ENCODE peak calls at places on chromosomes 3 and 15, in four cellular contexts. Q, F, A and C are unnamed samples.

GRCh38 chr3:124861041-124861440 is 26.1 kb downstream of the ITGB5 start:
- DNase-seq in Q (no peak), A (no peak), F (no peak), C (no peak)

GRCh38 chr3:11651900-11652299 is 8.2 kb upstream of the VGLL4 start:
- DNase-seq in Q (peak), F (peak), A (no peak), C (peak)

GRCh38 chr3:46930945-46931403 is 45.6 kb downstream of the CCDC12 start:
- DNase-seq in A (no peak), Q (peak), F (no peak), C (no peak)

GRCh38 chr3:75001330-75001729 is 386.9 kb upstream of the CNTN3 start:
- DNase-seq in Q (no peak), A (no peak), F (peak), C (no peak)

GRCh38 chr3:27607370-27607769 is 114.8 kb downstream of the EOMES start:
- DNase-seq in A (no peak), F (no peak), Q (peak), C (no peak)

GRCh38 chr15:89893027-89893426 is 767 bp downstream of the AP3S2 start:
- DNase-seq in F (no peak), Q (no peak), A (no peak), C (no peak)

GRCh38 chr15:74376825-74377581 is 9.6 kb upstream of the CYP11A1 start:
- DNase-seq in Q (no peak), A (no peak), F (no peak), C (no peak)

GRCh38 chr3:30770387-30770786 is 124.1 kb downstream of the GADL1 start:
- DNase-seq in F (peak), Q (peak), A (no peak), C (no peak)

GRCh38 chr15:82930466-82930865 is 22.1 kb downstream of the HOMER2 start:
- DNase-seq in Q (no peak), F (no peak), A (no peak), C (no peak)

GRCh38 chr15:76994971-76995945 is at the start of gene PSTPIP1:
- DNase-seq in Q (no peak), F (no peak), A (no peak), C (no peak)

GRCh38 chr3:47301456-47301855 is 18.7 kb downstream of the KLHL18 start:
- DNase-seq in F (peak), Q (no peak), A (no peak), C (no peak)

GRCh38 chr3:117355566-117355965 is 646.0 kb downstream of the TUSC7 start:
- DNase-seq in Q (peak), F (peak), A (no peak), C (no peak)

GRCh38 chr15:64697911-64698369 is 77.4 kb downstream of the RBPMS2 start:
- DNase-seq in Q (no peak), F (no peak), A (no peak), C (no peak)
- H3K9ac ChIP-seq in Q (no peak), F (no peak), A (no peak), C (no peak)

DNA sequence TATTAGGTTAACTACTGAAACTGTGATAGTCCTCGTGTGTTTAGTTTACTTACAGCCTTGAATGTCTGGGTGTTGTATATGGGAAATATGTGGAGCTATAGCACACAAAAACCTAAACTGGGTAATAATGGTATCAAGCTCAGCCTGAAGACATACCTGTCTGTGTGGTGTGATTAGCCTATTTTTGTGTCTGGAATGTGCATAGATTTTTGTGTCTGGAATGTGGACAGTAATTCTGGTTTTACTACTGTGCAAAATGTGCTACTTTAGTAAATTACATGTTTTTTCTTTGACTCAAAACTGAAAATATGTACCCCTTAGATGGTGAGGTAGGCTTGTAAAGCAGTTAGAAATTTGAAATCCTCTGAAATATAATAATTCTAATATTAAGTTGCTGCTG is 43.5 kb downstream of the CHD2 start:
- DNase-seq in Q (no peak), A (no peak), F (no peak), C (no peak)
- TF ChIP-seq MYC in Q (no peak), A (no peak), F (no peak), C (no peak)

DNA sequence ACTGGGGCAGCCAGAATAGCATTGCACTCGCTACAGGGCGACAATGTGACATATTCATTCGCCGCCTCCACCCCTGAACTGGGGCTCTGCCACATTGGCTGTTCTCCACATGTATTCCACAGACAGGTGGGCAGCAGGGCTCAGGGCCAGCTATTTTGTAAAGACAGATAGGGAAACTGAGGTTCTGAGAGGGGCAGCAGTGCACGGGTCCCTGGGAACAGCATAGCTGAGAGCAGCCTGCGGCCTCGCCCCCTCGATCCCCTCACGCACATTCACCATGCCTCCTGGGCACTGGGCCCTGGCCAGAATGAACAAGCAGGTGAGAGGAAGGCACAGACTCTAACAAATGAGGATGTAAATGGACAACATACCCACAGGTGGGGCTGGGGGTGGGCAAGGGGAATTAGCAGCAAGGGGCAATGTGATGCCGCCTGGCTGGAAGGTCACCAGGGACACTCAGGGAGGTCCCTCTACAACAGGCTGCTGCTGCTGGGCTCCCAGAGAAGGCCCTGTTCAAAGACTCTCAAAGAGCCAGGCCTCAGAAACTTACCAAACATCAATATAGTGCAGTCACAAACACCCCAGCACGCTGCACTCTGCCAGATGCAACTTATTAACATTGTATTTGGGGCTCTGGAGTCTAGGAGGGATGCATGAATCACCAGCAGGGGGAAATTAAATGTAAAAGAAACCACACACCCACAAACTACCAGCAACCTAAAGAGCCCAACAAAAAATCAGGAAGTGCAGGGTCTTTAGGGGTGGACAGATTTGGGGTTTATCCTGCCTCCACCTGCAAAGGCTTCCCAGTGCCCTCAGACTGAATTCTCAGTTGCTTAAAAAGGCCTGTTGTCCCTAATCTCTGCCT is 74.8 kb upstream of the SPATA12 start:
- DNase-seq in A (no peak), F (no peak), Q (no peak), C (no peak)
- H3K9ac ChIP-seq in A (no peak), F (no peak), Q (no peak), C (no peak)

DNA sequence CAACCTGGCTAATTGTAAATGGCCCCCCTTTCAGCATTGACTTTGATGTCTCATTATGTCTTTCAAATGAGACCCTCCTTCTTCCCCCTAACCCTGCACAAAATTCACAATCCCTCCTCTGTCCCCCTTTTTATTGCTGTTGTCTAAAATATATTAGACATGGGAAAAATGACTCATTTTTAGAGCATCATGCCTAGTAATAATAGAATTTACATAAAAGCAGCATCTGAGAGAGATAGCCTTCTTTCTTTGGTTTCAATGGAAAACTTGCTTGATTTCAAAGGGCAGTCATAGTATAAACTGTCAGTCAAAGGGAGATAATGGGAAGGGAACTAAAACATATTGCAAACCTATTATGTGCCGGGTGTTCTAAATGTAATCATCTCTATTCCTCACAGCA is 34.6 kb upstream of the GREM1 start:
- DNase-seq in A (no peak), F (no peak), Q (no peak), C (no peak)
- TF ChIP-seq MYC in A (no peak), F (no peak), Q (no peak), C (no peak)

GRCh38 chr3:149815318-149815717 is 2.3 kb downstream of the RNF13 start:
- DNase-seq in F (no peak), A (no peak), Q (no peak), C (no peak)
- H3K9ac ChIP-seq in F (no peak), A (no peak), Q (no peak), C (no peak)

DNA sequence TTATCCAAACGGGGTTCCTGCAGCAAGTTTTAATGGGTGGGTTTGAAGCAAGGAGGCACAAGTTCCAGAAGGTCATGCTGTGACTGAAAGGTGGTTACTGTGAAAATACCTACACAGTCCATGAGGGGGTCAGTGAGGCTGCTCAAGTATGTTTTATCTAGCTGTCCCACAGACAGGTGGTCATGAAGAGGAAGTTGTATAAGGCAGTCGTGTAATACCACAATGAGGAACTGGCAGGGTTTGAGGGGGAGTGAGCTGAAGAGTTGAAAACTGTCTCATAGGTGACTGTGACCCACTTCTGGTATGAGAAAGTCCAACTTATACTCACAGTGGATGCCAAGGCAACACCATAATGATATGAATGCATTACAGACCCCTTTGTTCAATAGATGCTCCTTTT is 856.8 kb downstream of the OTOL1 start:
- DNase-seq in F (no peak), A (no peak), Q (no peak), C (no peak)
- TF ChIP-seq MYC in F (no peak), A (no peak), Q (no peak), C (no peak)

GRCh38 chr3:69739204-69740102 is at the start of gene MITF:
- DNase-seq in F (peak), Q (peak), A (peak), C (peak)
- H3K9ac ChIP-seq in F (no peak), Q (peak), A (no peak), C (peak)

GRCh38 chr3:73516656-73517055 is 108.1 kb downstream of the PDZRN3 start:
- DNase-seq in A (no peak), F (no peak), Q (no peak), C (no peak)
- TF ChIP-seq MYC in A (no peak), F (no peak), Q (no peak), C (no peak)

DNA sequence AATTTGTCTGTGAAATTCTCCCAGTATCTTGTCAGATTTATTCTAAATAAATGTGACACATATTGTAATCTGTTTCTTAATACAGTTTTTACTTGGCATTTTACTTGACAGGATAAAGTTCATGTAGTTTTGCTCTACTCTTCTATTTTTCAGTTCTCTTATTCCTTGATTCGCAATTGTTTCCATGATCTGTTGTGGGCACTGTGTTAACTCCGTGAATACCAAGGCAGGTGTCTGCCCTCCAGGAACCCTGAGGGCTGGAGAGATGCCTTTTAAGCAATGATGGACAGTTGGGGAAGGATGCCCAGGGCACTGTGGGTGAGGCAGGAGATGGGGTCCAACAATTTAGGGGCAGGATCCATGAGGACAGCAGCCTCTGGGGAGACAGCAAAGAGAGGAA is 3.1 kb downstream of the CLDN11 start:
- DNase-seq in F (no peak), Q (no peak), A (no peak), C (no peak)
- H3K9ac ChIP-seq in F (peak), Q (peak), A (no peak), C (no peak)

GRCh38 chr3:95434436-95434835 is 1371.6 kb downstream of the NSUN3 start:
- DNase-seq in F (no peak), A (no peak), Q (no peak), C (no peak)
- TF ChIP-seq MYC in F (no peak), A (no peak), Q (no peak), C (no peak)